ENCODE peak calls at places on chromosomes 7 and 10, in eight cellular contexts. One of them, this sample, is unnamed.

GRCh38 chr10:103481974-103482531 is 3.0 kb upstream of the CALHM3 start:
- DNase-seq in adrenal gland: peak; percentile 61
- DNase-seq in neuronal stem cell: no peak
- DNase-seq in choroid plexus epithelial cell: peak; percentile 88
- DNase-seq in stomach: no peak
- DNase-seq in fibroblast of mammary gland: peak; percentile 86
- DNase-seq in SJSA1: no peak
- DNase-seq in small intestine: peak; percentile 71
- DNase-seq in this sample: peak; percentile 88

GRCh38 chr10:59227136-59227673 is 50.8 kb downstream of the PHYHIPL start:
- DNase-seq in adrenal gland: no peak
- DNase-seq in neuronal stem cell: no peak
- DNase-seq in choroid plexus epithelial cell: no peak
- DNase-seq in stomach: no peak
- DNase-seq in fibroblast of mammary gland: no peak
- DNase-seq in SJSA1: no peak
- DNase-seq in small intestine: peak; percentile 4
- DNase-seq in this sample: no peak

GRCh38 chr7:105429746-105430612 is 41.3 kb upstream of the SRPK2 start:
- DNase-seq in adrenal gland: peak; percentile 54
- DNase-seq in neuronal stem cell: no peak
- DNase-seq in choroid plexus epithelial cell: peak; percentile 73
- DNase-seq in stomach: peak; percentile 68
- DNase-seq in fibroblast of mammary gland: peak; percentile 62
- DNase-seq in SJSA1: no peak
- DNase-seq in small intestine: peak; percentile 65
- DNase-seq in this sample: peak; percentile 69

GRCh38 chr7:15370441-15370840 is 191.4 kb downstream of the AGMO start:
- DNase-seq in adrenal gland: no peak
- DNase-seq in neuronal stem cell: no peak
- DNase-seq in choroid plexus epithelial cell: no peak
- DNase-seq in stomach: no peak
- DNase-seq in fibroblast of mammary gland: no peak
- DNase-seq in SJSA1: no peak
- DNase-seq in small intestine: no peak
- DNase-seq in this sample: no peak

GRCh38 chr10:104376784-104377300 is 23.2 kb downstream of the CFAP58 start:
- DNase-seq in adrenal gland: no peak
- DNase-seq in neuronal stem cell: no peak
- DNase-seq in choroid plexus epithelial cell: no peak
- DNase-seq in stomach: no peak
- DNase-seq in fibroblast of mammary gland: no peak
- DNase-seq in SJSA1: no peak
- DNase-seq in small intestine: no peak
- DNase-seq in this sample: no peak

GRCh38 chr7:23618241-23618640 is 21.1 kb downstream of the CCDC126 start:
- DNase-seq in adrenal gland: no peak
- DNase-seq in neuronal stem cell: no peak
- DNase-seq in choroid plexus epithelial cell: no peak
- DNase-seq in stomach: no peak
- DNase-seq in fibroblast of mammary gland: peak; percentile 34
- DNase-seq in SJSA1: peak; percentile 77
- DNase-seq in small intestine: no peak
- DNase-seq in this sample: no peak

GRCh38 chr7:131161103-131161502 is 166.6 kb upstream of the MKLN1 start:
- DNase-seq in adrenal gland: no peak
- DNase-seq in neuronal stem cell: no peak
- DNase-seq in choroid plexus epithelial cell: peak; percentile 53
- DNase-seq in stomach: no peak
- DNase-seq in fibroblast of mammary gland: peak; percentile 30
- DNase-seq in SJSA1: peak; percentile 47
- DNase-seq in small intestine: no peak
- DNase-seq in this sample: no peak

GRCh38 chr10:27527597-27528295 is 23.6 kb downstream of the RAB18 start:
- DNase-seq in adrenal gland: no peak
- DNase-seq in neuronal stem cell: no peak
- DNase-seq in choroid plexus epithelial cell: no peak
- DNase-seq in stomach: no peak
- DNase-seq in fibroblast of mammary gland: peak; percentile 37
- DNase-seq in SJSA1: no peak
- DNase-seq in small intestine: no peak
- DNase-seq in this sample: peak; percentile 20

GRCh38 chr10:124732931-124733536 is 11.1 kb downstream of the FAM53B start:
- DNase-seq in adrenal gland: peak; percentile 89
- DNase-seq in neuronal stem cell: no peak
- DNase-seq in choroid plexus epithelial cell: peak; percentile 47
- DNase-seq in stomach: no peak
- DNase-seq in fibroblast of mammary gland: peak; percentile 70
- DNase-seq in SJSA1: peak; percentile 73
- DNase-seq in small intestine: no peak
- DNase-seq in this sample: no peak

GRCh38 chr10:51881213-51881612 is 181.8 kb upstream of the CSTF2T start:
- DNase-seq in adrenal gland: no peak
- DNase-seq in neuronal stem cell: no peak
- DNase-seq in choroid plexus epithelial cell: no peak
- DNase-seq in stomach: no peak
- DNase-seq in fibroblast of mammary gland: no peak
- DNase-seq in SJSA1: no peak
- DNase-seq in small intestine: no peak
- DNase-seq in this sample: no peak

GRCh38 chr10:97911217-97911616 is 61.6 kb downstream of the GOLGA7B start:
- DNase-seq in adrenal gland: no peak
- DNase-seq in neuronal stem cell: no peak
- DNase-seq in choroid plexus epithelial cell: no peak
- DNase-seq in stomach: no peak
- DNase-seq in fibroblast of mammary gland: no peak
- DNase-seq in SJSA1: no peak
- DNase-seq in small intestine: no peak
- DNase-seq in this sample: no peak

GRCh38 chr10:47047127-47047504 is 135.9 kb downstream of the PTPN20 start:
- DNase-seq in adrenal gland: no peak
- DNase-seq in neuronal stem cell: no peak
- DNase-seq in choroid plexus epithelial cell: no peak
- DNase-seq in stomach: no peak
- DNase-seq in fibroblast of mammary gland: no peak
- DNase-seq in SJSA1: no peak
- DNase-seq in small intestine: no peak
- DNase-seq in this sample: no peak

GRCh38 chr10:73414230-73414981 is 548 bp upstream of the ANXA7 start:
- DNase-seq in adrenal gland: no peak
- DNase-seq in neuronal stem cell: no peak
- DNase-seq in choroid plexus epithelial cell: peak; percentile 3
- DNase-seq in stomach: no peak
- DNase-seq in fibroblast of mammary gland: no peak
- DNase-seq in SJSA1: no peak
- DNase-seq in small intestine: peak; percentile 39
- DNase-seq in this sample: no peak

GRCh38 chr7:55965805-55966421 is 1.5 kb downstream of the NIPSNAP2 start:
- DNase-seq in adrenal gland: peak; percentile 92
- DNase-seq in neuronal stem cell: no peak
- DNase-seq in choroid plexus epithelial cell: no peak
- DNase-seq in stomach: no peak
- DNase-seq in fibroblast of mammary gland: peak; percentile 85
- DNase-seq in SJSA1: no peak
- DNase-seq in small intestine: peak; percentile 2
- DNase-seq in this sample: no peak

GRCh38 chr10:129323877-129324276 is 143.2 kb upstream of the MGMT start:
- DNase-seq in adrenal gland: no peak
- DNase-seq in neuronal stem cell: no peak
- DNase-seq in choroid plexus epithelial cell: no peak
- DNase-seq in stomach: no peak
- DNase-seq in fibroblast of mammary gland: no peak
- DNase-seq in SJSA1: no peak
- DNase-seq in small intestine: no peak
- DNase-seq in this sample: no peak

GRCh38 chr10:8296090-8296741 is 241.7 kb downstream of the GATA3 start:
- DNase-seq in adrenal gland: no peak
- DNase-seq in neuronal stem cell: no peak
- DNase-seq in choroid plexus epithelial cell: no peak
- DNase-seq in stomach: no peak
- DNase-seq in fibroblast of mammary gland: no peak
- DNase-seq in SJSA1: no peak
- DNase-seq in small intestine: no peak
- DNase-seq in this sample: no peak

GRCh38 chr7:73702665-73703064 is 16.8 kb downstream of the STX1A start:
- DNase-seq in adrenal gland: no peak
- DNase-seq in neuronal stem cell: no peak
- DNase-seq in choroid plexus epithelial cell: no peak
- DNase-seq in stomach: no peak
- DNase-seq in fibroblast of mammary gland: no peak
- DNase-seq in SJSA1: no peak
- DNase-seq in small intestine: no peak
- DNase-seq in this sample: no peak

GRCh38 chr7:55280031-55280454 is 85.1 kb upstream of the LANCL2 start:
- DNase-seq in adrenal gland: peak; percentile 77
- DNase-seq in neuronal stem cell: peak; percentile 68
- DNase-seq in choroid plexus epithelial cell: peak; percentile 83
- DNase-seq in stomach: peak; percentile 63
- DNase-seq in fibroblast of mammary gland: peak; percentile 75
- DNase-seq in SJSA1: peak; percentile 52
- DNase-seq in small intestine: peak; percentile 69
- DNase-seq in this sample: peak; percentile 80

GRCh38 chr10:1670541-1671365 is 66.6 kb downstream of the ADARB2 start:
- DNase-seq in adrenal gland: no peak
- DNase-seq in neuronal stem cell: no peak
- DNase-seq in choroid plexus epithelial cell: no peak
- DNase-seq in stomach: no peak
- DNase-seq in fibroblast of mammary gland: no peak
- DNase-seq in SJSA1: no peak
- DNase-seq in small intestine: no peak
- DNase-seq in this sample: no peak

GRCh38 chr10:98006266-98006665 is 24.2 kb downstream of the CRTAC1 start:
- DNase-seq in adrenal gland: no peak
- DNase-seq in neuronal stem cell: no peak
- DNase-seq in choroid plexus epithelial cell: no peak
- DNase-seq in stomach: no peak
- DNase-seq in fibroblast of mammary gland: no peak
- DNase-seq in SJSA1: no peak
- DNase-seq in small intestine: peak; percentile 58
- DNase-seq in this sample: no peak

GRCh38 chr10:72263613-72264241 is 10.0 kb upstream of the DDIT4 start:
- DNase-seq in adrenal gland: no peak
- DNase-seq in neuronal stem cell: no peak
- DNase-seq in choroid plexus epithelial cell: no peak
- DNase-seq in stomach: peak; percentile 91
- DNase-seq in fibroblast of mammary gland: no peak
- DNase-seq in SJSA1: no peak
- DNase-seq in small intestine: peak; percentile 92
- DNase-seq in this sample: peak; percentile 38
- H3K4me3 ChIP-seq in adrenal gland: no peak overlapping the region
- H3K4me3 ChIP-seq in neuronal stem cell: no peak overlapping the region
- H3K4me3 ChIP-seq in choroid plexus epithelial cell: no peak overlapping the region
- H3K4me3 ChIP-seq in stomach: no peak overlapping the region
- H3K4me3 ChIP-seq in fibroblast of mammary gland: no peak overlapping the region
- H3K4me3 ChIP-seq in SJSA1: no peak overlapping the region
- H3K4me3 ChIP-seq in small intestine: no peak overlapping the region
- H3K4me3 ChIP-seq in this sample: no peak overlapping the region

DNA sequence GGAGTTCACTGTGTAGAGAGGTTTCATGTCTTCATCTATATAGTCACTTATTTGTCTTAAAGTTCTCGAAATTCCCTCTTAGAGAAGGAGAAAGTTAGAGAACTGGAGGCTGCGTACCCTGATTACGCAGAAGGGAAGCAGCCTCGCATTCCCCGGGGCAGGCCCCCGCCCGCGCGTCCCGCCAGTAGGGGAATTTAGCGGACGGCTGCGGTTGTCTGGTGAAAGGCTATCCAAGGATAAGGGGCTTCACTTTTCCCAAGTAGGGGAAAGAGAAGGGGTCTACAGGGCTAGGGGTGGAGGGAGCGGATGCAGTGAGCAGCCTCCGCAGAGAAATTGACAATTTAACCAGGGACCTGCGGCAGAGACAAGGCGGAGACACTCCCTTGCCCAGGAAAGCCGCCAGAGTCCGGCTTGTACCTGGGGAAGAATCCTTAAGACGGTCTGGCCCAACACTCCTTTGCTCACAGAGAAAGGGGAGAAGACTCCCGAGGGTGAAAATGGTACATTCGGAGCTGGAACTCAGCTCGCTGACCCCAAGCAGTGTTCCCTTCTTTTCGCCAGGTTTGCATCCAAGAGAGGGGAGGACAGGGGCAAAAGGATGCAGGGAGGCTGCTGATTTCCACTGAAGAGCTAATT is 976 bp upstream of the MAGI2 start:
- DNase-seq in adrenal gland: peak; percentile 49
- DNase-seq in neuronal stem cell: peak; percentile 41
- DNase-seq in choroid plexus epithelial cell: peak; percentile 65
- DNase-seq in stomach: no peak
- DNase-seq in fibroblast of mammary gland: peak; percentile 49
- DNase-seq in SJSA1: no peak
- DNase-seq in small intestine: no peak
- DNase-seq in this sample: peak; percentile 68
- H3K4me3 ChIP-seq in adrenal gland: peak overlapping the region; percentile 94
- H3K4me3 ChIP-seq in neuronal stem cell: peak overlapping the region; percentile 66
- H3K4me3 ChIP-seq in choroid plexus epithelial cell: peak overlapping the region; percentile 88
- H3K4me3 ChIP-seq in stomach: peak overlapping the region; percentile 66
- H3K4me3 ChIP-seq in fibroblast of mammary gland: peak overlapping the region; percentile 91
- H3K4me3 ChIP-seq in SJSA1: peak overlapping the region; percentile 64
- H3K4me3 ChIP-seq in small intestine: peak overlapping the region; percentile 37
- H3K4me3 ChIP-seq in this sample: peak overlapping the region; percentile 77

GRCh38 chr10:101489355-101489754 is 98.7 kb downstream of the POLL start:
- DNase-seq in adrenal gland: no peak
- DNase-seq in neuronal stem cell: no peak
- DNase-seq in choroid plexus epithelial cell: peak; percentile 75
- DNase-seq in stomach: no peak
- DNase-seq in fibroblast of mammary gland: peak; percentile 39
- DNase-seq in SJSA1: no peak
- DNase-seq in small intestine: no peak
- DNase-seq in this sample: peak; percentile 49
- H3K4me3 ChIP-seq in adrenal gland: no peak overlapping the region
- H3K4me3 ChIP-seq in neuronal stem cell: no peak overlapping the region
- H3K4me3 ChIP-seq in choroid plexus epithelial cell: no peak overlapping the region
- H3K4me3 ChIP-seq in stomach: no peak overlapping the region
- H3K4me3 ChIP-seq in fibroblast of mammary gland: no peak overlapping the region
- H3K4me3 ChIP-seq in SJSA1: no peak overlapping the region
- H3K4me3 ChIP-seq in small intestine: no peak overlapping the region
- H3K4me3 ChIP-seq in this sample: no peak overlapping the region

GRCh38 chr10:77210645-77211044 is 427.0 kb downstream of the KCNMA1 start:
- DNase-seq in adrenal gland: no peak
- DNase-seq in neuronal stem cell: no peak
- DNase-seq in choroid plexus epithelial cell: no peak
- DNase-seq in stomach: no peak
- DNase-seq in fibroblast of mammary gland: no peak
- DNase-seq in SJSA1: no peak
- DNase-seq in small intestine: no peak
- DNase-seq in this sample: no peak

GRCh38 chr10:77207182-77208165 is 430.1 kb downstream of the KCNMA1 start:
- DNase-seq in adrenal gland: no peak
- DNase-seq in neuronal stem cell: no peak
- DNase-seq in choroid plexus epithelial cell: no peak
- DNase-seq in stomach: no peak
- DNase-seq in fibroblast of mammary gland: no peak
- DNase-seq in SJSA1: no peak
- DNase-seq in small intestine: no peak
- DNase-seq in this sample: no peak

GRCh38 chr10:77208857-77209256 is 428.8 kb downstream of the KCNMA1 start:
- DNase-seq in adrenal gland: no peak
- DNase-seq in neuronal stem cell: no peak
- DNase-seq in choroid plexus epithelial cell: no peak
- DNase-seq in stomach: no peak
- DNase-seq in fibroblast of mammary gland: no peak
- DNase-seq in SJSA1: no peak
- DNase-seq in small intestine: no peak
- DNase-seq in this sample: no peak

GRCh38 chr10:77214799-77215198 is 422.8 kb downstream of the KCNMA1 start:
- DNase-seq in adrenal gland: no peak
- DNase-seq in neuronal stem cell: no peak
- DNase-seq in choroid plexus epithelial cell: no peak
- DNase-seq in stomach: no peak
- DNase-seq in fibroblast of mammary gland: no peak
- DNase-seq in SJSA1: no peak
- DNase-seq in small intestine: no peak
- DNase-seq in this sample: no peak

GRCh38 chr10:77212632-77213031 is 425.0 kb downstream of the KCNMA1 start:
- DNase-seq in adrenal gland: no peak
- DNase-seq in neuronal stem cell: no peak
- DNase-seq in choroid plexus epithelial cell: no peak
- DNase-seq in stomach: no peak
- DNase-seq in fibroblast of mammary gland: no peak
- DNase-seq in SJSA1: no peak
- DNase-seq in small intestine: no peak
- DNase-seq in this sample: no peak
- H3K4me3 ChIP-seq in adrenal gland: no peak overlapping the region
- H3K4me3 ChIP-seq in neuronal stem cell: no peak overlapping the region
- H3K4me3 ChIP-seq in choroid plexus epithelial cell: no peak overlapping the region
- H3K4me3 ChIP-seq in stomach: no peak overlapping the region
- H3K4me3 ChIP-seq in fibroblast of mammary gland: no peak overlapping the region
- H3K4me3 ChIP-seq in SJSA1: no peak overlapping the region
- H3K4me3 ChIP-seq in small intestine: no peak overlapping the region
- H3K4me3 ChIP-seq in this sample: no peak overlapping the region

This sample was measured in fibroblast of pulmonary artery.